ENCODE peak calls at places on chromosomes 12 and 14, in eight cellular contexts. P is A549, T is GM12878, D is HCT116, B is H1, O is HepG2, W is K562, X is endothelial cell of umbilical vein. N is an unnamed sample.
A peak's percentile ranks its signal among the peaks of the same experiment; 100 is the strongest.

GRCh38 chr14:74915826-74916225 is 7.2 kb downstream of the RPS6KL1 start:
- DNase-seq in X (no peak), B (no peak), W (no peak), D (no peak), T (no peak), O (no peak), P (no peak), N (no peak)

GRCh38 chr14:104688505-104688754 is 988 bp upstream of the INF2 start:
- DNase-seq in W (no peak), B (no peak), T (no peak), O (no peak), P (no peak), X (no peak), D (no peak), N (no peak)

GRCh38 chr12:72323881-72324280 is 51.7 kb downstream of the TRHDE start:
- DNase-seq in T (no peak), O (no peak), P (no peak), B (no peak), X (no peak), W (no peak), D (no peak), N (no peak)

GRCh38 chr12:57529831-57530230 is 7.2 kb downstream of the MBD6 start:
- DNase-seq in D (no peak), O (no peak), W (no peak), B (no peak), X (no peak), T (no peak), P (no peak), N (no peak)

GRCh38 chr14:43003845-43004244 is 1397.2 kb downstream of the LRFN5 start:
- DNase-seq in W (no peak), P (no peak), X (no peak), B (no peak), D (peak; percentile 21), T (no peak), O (peak; percentile 13), N (peak; percentile 3)

GRCh38 chr12:76520348-76520747 is 39.2 kb downstream of the OSBPL8 start:
- DNase-seq in W (no peak), T (no peak), B (no peak), D (no peak), X (peak; percentile 45), P (no peak), O (no peak), N (no peak)

GRCh38 chr12:20450591-20450990 is 82.3 kb downstream of the PDE3A start:
- DNase-seq in O (no peak), B (no peak), T (no peak), D (no peak), P (no peak), X (no peak), W (no peak), N (no peak)

GRCh38 chr12:108700833-108701450 is 30.4 kb downstream of the CORO1C start:
- DNase-seq in P (no peak), T (no peak), D (no peak), B (no peak), O (no peak), W (no peak), X (no peak), N (no peak)

GRCh38 chr12:56449622-56449984 is 377 bp upstream of the TIMELESS start:
- DNase-seq in X (no peak), T (no peak), W (no peak), O (no peak), P (peak; percentile 25), D (no peak), B (no peak), N (no peak)

GRCh38 chr12:117158911-117159310 is 31.4 kb downstream of the FBXO21 start:
- DNase-seq in T (no peak), P (no peak), W (no peak), O (no peak), X (no peak), B (no peak), D (no peak), N (no peak)

GRCh38 chr12:58656254-58657009 is 263.9 kb downstream of the LRIG3 start:
- DNase-seq in P (no peak), O (no peak), B (no peak), W (no peak), D (no peak), T (no peak), X (no peak), N (no peak)

GRCh38 chr14:94288610-94289465 is 4.2 kb downstream of the SERPINA10 start:
- DNase-seq in D (no peak), T (no peak), W (no peak), P (no peak), X (no peak), B (no peak), O (no peak), N (no peak)

GRCh38 chr12:112517730-112518129 is 99.0 kb downstream of the PTPN11 start:
- DNase-seq in P (no peak), W (no peak), B (no peak), X (no peak), T (no peak), D (no peak), O (no peak), N (no peak)

GRCh38 chr12:69123311-69123710 is 116.1 kb upstream of the CPSF6 start:
- DNase-seq in D (no peak), X (no peak), O (no peak), P (no peak), T (no peak), W (no peak), B (no peak), N (no peak)

GRCh38 chr12:113088971-113089756 is 32.6 kb downstream of the DTX1 start:
- DNase-seq in X (no peak), T (peak; percentile 64), W (no peak), D (no peak), P (no peak), O (no peak), B (no peak), N (no peak)

GRCh38 chr12:50112456-50113218 is 601 bp downstream of the COX14 start:
- DNase-seq in P (peak; percentile 66), O (peak; percentile 49), T (no peak), W (peak; percentile 55), X (no peak), B (no peak), D (no peak), N (no peak)

GRCh38 chr14:78508023-78508422 is 337.9 kb downstream of the NRXN3 start:
- DNase-seq in X (no peak), W (no peak), O (no peak), D (no peak), B (no peak), T (no peak), P (no peak), N (no peak)

GRCh38 chr14:104927432-104927816 is 2.7 kb downstream of the PLD4 start:
- DNase-seq in O (no peak), X (no peak), B (no peak), D (no peak), T (no peak), P (no peak), W (no peak), N (no peak)

GRCh38 chr14:95993768-95994592 is 45.2 kb upstream of the C14orf132 start:
- DNase-seq in W (peak; percentile 47), P (peak; percentile 41), D (peak; percentile 43), T (peak; percentile 17), X (peak; percentile 40), O (peak; percentile 39), B (peak; percentile 78), N (peak; percentile 55)

GRCh38 chr14:103562135-103562384 is 397 bp downstream of the BAG5 start:
- DNase-seq in D (no peak), W (no peak), P (no peak), T (no peak), B (no peak), X (peak; percentile 76), O (no peak), N (no peak)

GRCh38 chr12:115398311-115398781 is 714.4 kb upstream of the TBX3 start:
- DNase-seq in T (no peak), D (no peak), B (no peak), W (no peak), X (no peak), O (peak; percentile 92), P (peak; percentile 49), N (no peak)

GRCh38 chr12:84738481-84738972 is 174.1 kb downstream of the SLC6A15 start:
- DNase-seq in D (no peak), X (peak; percentile 2), O (no peak), P (no peak), W (no peak), B (no peak), T (no peak), N (no peak)
- TF ChIP-seq MAX in D (no peak), X (no peak), O (no peak), P (no peak), W (no peak), B (no peak), T (no peak), N (no peak)

GRCh38 chr14:82047777-82048470 is 514.3 kb upstream of the SEL1L start:
- DNase-seq in W (no peak), X (no peak), O (no peak), B (no peak), D (no peak), T (no peak), P (no peak), N (peak; percentile 27)

GRCh38 chr14:82046512-82047226 is 513.0 kb upstream of the SEL1L start:
- DNase-seq in X (no peak), W (no peak), B (no peak), T (no peak), D (no peak), P (no peak), O (no peak), N (no peak)

DNA sequence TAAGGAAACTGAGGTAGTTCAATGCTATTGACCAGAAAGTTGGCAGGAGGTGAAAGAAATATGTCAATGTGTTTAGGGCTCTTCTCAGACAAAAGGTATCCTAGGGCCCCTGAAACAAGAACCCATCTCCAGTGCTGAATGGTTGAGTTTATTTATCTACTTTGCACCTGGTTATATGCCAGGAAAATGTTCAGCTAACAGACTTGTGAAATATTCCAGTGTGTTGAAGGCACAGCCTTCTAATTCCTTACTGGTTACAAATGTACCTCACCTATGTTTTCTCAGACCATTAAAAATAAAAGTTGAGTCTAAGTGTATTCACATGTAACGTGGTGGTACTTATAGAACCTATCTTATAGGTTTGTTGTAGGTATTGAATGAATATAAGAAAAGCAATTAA is 511.7 kb upstream of the SEL1L start:
- DNase-seq in T (no peak), P (no peak), D (no peak), W (no peak), O (no peak), B (no peak), X (no peak), N (no peak)
- H3K4me3 ChIP-seq in T (no peak overlapping the region), P (no peak overlapping the region), D (no peak overlapping the region), W (no peak overlapping the region), O (no peak overlapping the region), B (no peak overlapping the region), X (no peak overlapping the region), N (no peak overlapping the region)

GRCh38 chr12:8081921-8082577 is at the start of gene NECAP1:
- DNase-seq in B (peak; percentile 94), T (peak; percentile 89), P (peak; percentile 86), W (peak; percentile 75), X (peak; percentile 97), D (peak; percentile 96), O (peak; percentile 94), N (peak; percentile 97)
- TF ChIP-seq POLR2A in B (peak; percentile 85), T (peak; percentile 96), P (peak; percentile 81), W (peak; percentile 88), X (peak; percentile 97), D (peak; percentile 79), O (peak; percentile 91), N (peak; percentile 86)

DNA sequence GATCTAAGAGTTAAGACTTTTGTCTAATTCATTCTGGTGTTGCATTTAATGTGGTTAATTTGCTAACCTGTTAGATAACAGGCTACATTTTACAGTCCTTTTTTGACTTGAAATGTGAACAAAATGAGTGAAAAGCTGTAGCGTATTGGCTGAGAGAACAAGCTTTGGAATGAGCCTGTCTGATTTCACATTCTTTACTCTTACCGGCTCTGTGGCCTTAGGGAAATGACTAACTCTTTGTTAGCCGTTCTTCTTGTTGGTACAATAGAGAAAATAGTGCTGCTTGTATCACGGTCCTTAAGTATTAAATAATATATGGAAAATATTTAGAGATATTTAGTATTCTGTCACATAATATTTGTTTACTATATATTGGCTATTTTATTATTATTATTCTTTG is 1.9 kb downstream of the MNAT1 start:
- DNase-seq in P (no peak), B (no peak), O (peak; percentile 71), T (no peak), D (no peak), X (peak; percentile 72), W (no peak), N (no peak)
- TF ChIP-seq MAX in P (no peak), B (no peak), O (no peak), T (no peak), D (no peak), X (no peak), W (no peak), N (no peak)